ENCODE peak calls at places on chromosomes 12 and 14, in nine cellular contexts. B is gastrocnemius medialis, N is body of pancreas, E is ascending aorta, S is testis, Y is IMR-90, J is HCT116, T is heart left ventricle, U is heart right ventricle. F is an unnamed sample.

GRCh38 chr12:5510251-5510805 is 78.4 kb downstream of the NTF3 start:
- DNase-seq in Y (no peak), E (peak; percentile 39), U (no peak), J (no peak), N (no peak), B (no peak), T (no peak), S (no peak), F (no peak)

GRCh38 chr14:63867926-63868921 is 15.4 kb downstream of the SYNE2 start:
- DNase-seq in U (no peak), T (no peak), B (no peak), J (no peak), E (no peak), Y (peak; percentile 23), S (no peak), N (no peak), F (no peak)

GRCh38 chr14:65433157-65433556 is 20.6 kb downstream of the FUT8 start:
- DNase-seq in N (no peak), U (no peak), S (no peak), J (no peak), E (no peak), B (no peak), Y (no peak), T (no peak), F (no peak)

GRCh38 chr12:102765736-102766135 is 151.3 kb downstream of the PAH start:
- DNase-seq in E (no peak), U (no peak), Y (no peak), B (no peak), S (no peak), T (no peak), J (no peak), N (no peak), F (peak; percentile 52)

GRCh38 chr12:114933428-114934160 is 249.6 kb upstream of the TBX3 start:
- DNase-seq in J (peak; percentile 73), N (no peak), B (peak; percentile 14), S (no peak), Y (peak; percentile 94), E (no peak), T (no peak), U (no peak), F (no peak)

GRCh38 chr14:29892327-29892726 is 35.3 kb downstream of the PRKD1 start:
- DNase-seq in B (no peak), J (no peak), U (no peak), N (no peak), Y (peak; percentile 13), T (no peak), E (no peak), S (no peak), F (peak; percentile 14)

GRCh38 chr12:127640181-127640886 is 626.6 kb upstream of the TMEM132C start:
- DNase-seq in E (peak; percentile 86), U (no peak), J (no peak), Y (peak; percentile 57), B (no peak), S (peak; percentile 62), N (no peak), T (no peak), F (no peak)

GRCh38 chr12:42332301-42332894 is 6.4 kb downstream of the PPHLN1 start:
- DNase-seq in Y (peak; percentile 51), E (no peak), B (no peak), S (peak; percentile 64), U (no peak), N (peak; percentile 50), J (peak; percentile 29), T (no peak), F (peak; percentile 58)

GRCh38 chr12:117714203-117714602 is 254.6 kb downstream of the KSR2 start:
- DNase-seq in S (no peak), N (no peak), E (no peak), U (no peak), J (no peak), Y (no peak), T (no peak), B (no peak), F (no peak)

GRCh38 chr14:81176224-81176623 is 44.5 kb downstream of the GTF2A1 start:
- DNase-seq in Y (no peak), T (peak; percentile 25), S (peak; percentile 43), B (peak; percentile 35), N (peak; percentile 61), U (no peak), J (no peak), E (no peak), F (no peak)

GRCh38 chr12:101823891-101824290 is 6.9 kb downstream of the GNPTAB start:
- DNase-seq in S (peak; percentile 47), J (peak; percentile 33), B (peak; percentile 80), N (peak; percentile 36), U (peak; percentile 26), T (peak; percentile 61), Y (no peak), E (no peak), F (peak; percentile 50)

GRCh38 chr12:98060421-98060820 is 455.0 kb upstream of the TMPO start:
- DNase-seq in S (no peak), U (no peak), T (no peak), N (no peak), E (no peak), Y (no peak), J (no peak), B (no peak), F (no peak)

GRCh38 chr12:64679487-64679983 is 69.2 kb downstream of the RASSF3 start:
- DNase-seq in N (peak; percentile 48), E (peak; percentile 94), S (no peak), T (peak; percentile 66), B (peak; percentile 36), Y (peak; percentile 65), U (peak; percentile 68), J (peak; percentile 74), F (peak; percentile 62)

GRCh38 chr12:4280351-4281163 is 7.0 kb downstream of the CCND2 start:
- DNase-seq in J (no peak), B (no peak), N (no peak), E (peak; percentile 71), Y (no peak), T (peak; percentile 77), U (peak; percentile 84), S (no peak), F (peak; percentile 25)

GRCh38 chr12:62519043-62519442 is 52.4 kb downstream of the MON2 start:
- DNase-seq in J (no peak), N (no peak), T (peak; percentile 20), B (no peak), S (no peak), Y (no peak), E (no peak), U (peak; percentile 18), F (no peak)

GRCh38 chr12:1078002-1078401 is 87.0 kb downstream of the ERC1 start:
- DNase-seq in Y (no peak), U (no peak), J (no peak), E (no peak), S (no peak), N (no peak), T (no peak), B (no peak), F (no peak)

GRCh38 chr12:57611116-57611809 is at the start of gene ARHGEF25:
- DNase-seq in U (peak; percentile 90), B (no peak), N (peak; percentile 51), Y (peak; percentile 53), J (no peak), S (peak; percentile 69), E (peak; percentile 86), T (peak; percentile 87), F (peak; percentile 78)
- H3K27ac ChIP-seq in U (peak within 1 kb of the TSS; percentile 83), B (peak within 1 kb of the TSS; percentile 69), N (peak within 1 kb of the TSS; percentile 8), Y (peak within 1 kb of the TSS; percentile 85), J (no peak within 1 kb of the TSS), S (peak within 1 kb of the TSS; percentile 73), E (peak within 1 kb of the TSS; percentile 87), T (peak within 1 kb of the TSS; percentile 86), F (no peak within 1 kb of the TSS)

DNA sequence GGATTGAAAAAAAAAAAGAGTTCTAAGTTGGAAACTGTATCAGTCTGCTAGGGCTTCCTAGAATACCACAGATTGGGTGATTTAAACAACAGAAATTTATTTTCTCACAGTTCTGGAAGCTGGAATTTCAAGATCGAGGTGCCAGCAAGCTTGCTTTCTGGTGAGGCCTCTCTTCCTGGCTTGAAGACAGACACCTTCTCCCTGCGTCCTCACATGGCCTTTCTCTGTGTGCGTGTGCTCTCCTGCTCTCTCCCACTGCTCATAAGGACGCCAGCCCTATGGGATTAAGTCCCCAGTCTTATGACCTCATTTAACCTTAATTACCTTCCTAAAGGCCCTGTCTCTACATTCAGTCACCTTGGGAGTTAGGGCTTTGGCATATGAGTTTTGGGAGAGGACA is 215.5 kb downstream of the PIK3C2G start:
- DNase-seq in Y (no peak), E (no peak), B (no peak), U (no peak), S (no peak), N (no peak), T (no peak), J (no peak), F (no peak)
- H3K4me3 ChIP-seq in Y (no peak overlapping the region), E (no peak overlapping the region), B (no peak overlapping the region), U (no peak overlapping the region), S (no peak overlapping the region), N (no peak overlapping the region), T (no peak overlapping the region), J (no peak overlapping the region), F (no peak overlapping the region)

DNA sequence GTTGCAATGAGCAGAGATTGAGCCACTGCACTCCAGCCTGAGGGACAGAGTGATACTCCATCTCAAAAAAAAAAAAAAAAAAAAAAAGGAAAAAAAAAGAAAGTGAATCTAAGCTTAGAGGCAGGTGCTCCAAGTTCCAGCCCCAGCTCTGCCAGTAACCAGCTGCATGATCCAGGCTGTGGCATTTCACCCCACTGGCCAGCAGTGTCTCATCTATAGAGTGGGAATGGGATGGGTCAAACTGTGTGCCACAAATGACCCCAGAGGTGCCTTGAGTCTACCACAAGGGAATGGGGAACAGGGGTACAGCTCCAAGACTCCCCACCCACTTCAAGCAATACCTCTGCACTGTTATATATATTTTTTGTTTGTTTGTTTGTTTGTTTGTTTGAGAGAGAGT is 5.0 kb downstream of the PLEKHD1 start:
- DNase-seq in T (no peak), Y (no peak), S (no peak), J (no peak), U (no peak), N (no peak), B (no peak), E (no peak), F (no peak)
- H3K36me3 ChIP-seq in T (no peaks in the 10 kb centered on the region), Y (no peaks in the 10 kb centered on the region), S (no peaks in the 10 kb centered on the region), J (no peaks in the 10 kb centered on the region), U (no peaks in the 10 kb centered on the region), N (no peaks in the 10 kb centered on the region), B (no peaks in the 10 kb centered on the region), E (no peaks in the 10 kb centered on the region), F (no peaks in the 10 kb centered on the region)

GRCh38 chr12:123089125-123089524 is 61.8 kb downstream of the PITPNM2 start:
- DNase-seq in T (no peak), B (no peak), J (no peak), E (no peak), N (no peak), S (no peak), U (no peak), Y (no peak), F (no peak)

GRCh38 chr12:123083661-123084571 is 67.0 kb downstream of the PITPNM2 start:
- DNase-seq in N (no peak), T (no peak), S (no peak), J (no peak), E (no peak), B (no peak), Y (no peak), U (no peak), F (no peak)

GRCh38 chr12:123089631-123090353 is 61.1 kb downstream of the PITPNM2 start:
- DNase-seq in U (no peak), B (no peak), T (no peak), S (no peak), Y (peak; percentile 99), J (peak; percentile 90), N (no peak), E (no peak), F (no peak)

GRCh38 chr12:123085730-123086487 is 65.0 kb downstream of the PITPNM2 start:
- DNase-seq in J (peak; percentile 83), Y (peak; percentile 32), T (peak; percentile 55), N (peak; percentile 43), U (peak; percentile 69), B (peak; percentile 78), E (peak; percentile 81), S (peak; percentile 38), F (no peak)

GRCh38 chr12:123085046-123085445 is 65.8 kb downstream of the PITPNM2 start:
- DNase-seq in E (no peak), J (no peak), Y (no peak), N (no peak), S (no peak), B (no peak), T (no peak), U (no peak), F (no peak)
- H3K27ac ChIP-seq in E (no peak overlapping the region), J (no peak overlapping the region), Y (no peak overlapping the region), N (no peak overlapping the region), S (no peak overlapping the region), B (no peak overlapping the region), T (peak overlapping the region; percentile 51), U (peak overlapping the region; percentile 60), F (no peak overlapping the region)